ENCODE peak calls at places on chromosomes 13 and 19, in eight cellular contexts. One of them, this sample, is unnamed.

GRCh38 chr19:29532097-29532496 is 6.3 kb downstream of the VSTM2B start:
- DNase-seq in uterus: no peak
- DNase-seq in heart left ventricle: no peak
- DNase-seq in pancreas: no peak
- DNase-seq in BE2C: no peak
- DNase-seq in fibroblast of mammary gland: no peak
- DNase-seq in AG09309: no peak
- DNase-seq in thoracic aorta: no peak
- DNase-seq in this sample: no peak

GRCh38 chr13:45482571-45483173 is 17.9 kb downstream of the COG3 start:
- DNase-seq in uterus: no peak
- DNase-seq in fibroblast of mammary gland: peak
- DNase-seq in AG09309: no peak
- DNase-seq in thoracic aorta: no peak
- DNase-seq in BE2C: no peak
- DNase-seq in heart left ventricle: no peak
- DNase-seq in pancreas: no peak
- DNase-seq in this sample: no peak

GRCh38 chr13:39612023-39612637 is 9.1 kb upstream of the LHFPL6 start:
- DNase-seq in AG09309: peak
- DNase-seq in thoracic aorta: peak
- DNase-seq in fibroblast of mammary gland: peak
- DNase-seq in uterus: peak
- DNase-seq in heart left ventricle: peak
- DNase-seq in pancreas: peak
- DNase-seq in BE2C: peak
- DNase-seq in this sample: peak

GRCh38 chr19:54422136-54422535 is 6.9 kb downstream of the TTYH1 start:
- DNase-seq in pancreas: no peak
- DNase-seq in heart left ventricle: no peak
- DNase-seq in thoracic aorta: no peak
- DNase-seq in AG09309: no peak
- DNase-seq in uterus: no peak
- DNase-seq in fibroblast of mammary gland: no peak
- DNase-seq in BE2C: no peak
- DNase-seq in this sample: no peak

GRCh38 chr13:96218475-96218874 is 128.6 kb downstream of the HS6ST3 start:
- DNase-seq in uterus: no peak
- DNase-seq in heart left ventricle: no peak
- DNase-seq in pancreas: no peak
- DNase-seq in AG09309: no peak
- DNase-seq in BE2C: peak
- DNase-seq in thoracic aorta: no peak
- DNase-seq in fibroblast of mammary gland: no peak
- DNase-seq in this sample: no peak

GRCh38 chr19:13978721-13979191 is 26.4 kb downstream of the DCAF15 start:
- DNase-seq in thoracic aorta: no peak
- DNase-seq in fibroblast of mammary gland: no peak
- DNase-seq in uterus: no peak
- DNase-seq in pancreas: no peak
- DNase-seq in heart left ventricle: no peak
- DNase-seq in BE2C: peak
- DNase-seq in AG09309: no peak
- DNase-seq in this sample: no peak

GRCh38 chr19:29480507-29480906 is 45.3 kb upstream of the VSTM2B start:
- DNase-seq in fibroblast of mammary gland: no peak
- DNase-seq in BE2C: no peak
- DNase-seq in pancreas: no peak
- DNase-seq in thoracic aorta: no peak
- DNase-seq in AG09309: no peak
- DNase-seq in uterus: no peak
- DNase-seq in heart left ventricle: no peak
- DNase-seq in this sample: no peak

GRCh38 chr19:52557231-52557995 is 12.7 kb upstream of the ZNF701 start:
- DNase-seq in fibroblast of mammary gland: no peak
- DNase-seq in pancreas: no peak
- DNase-seq in heart left ventricle: no peak
- DNase-seq in BE2C: no peak
- DNase-seq in thoracic aorta: no peak
- DNase-seq in AG09309: no peak
- DNase-seq in uterus: no peak
- DNase-seq in this sample: no peak

GRCh38 chr13:50187352-50188029 is 172.2 kb downstream of the KCNRG start:
- DNase-seq in fibroblast of mammary gland: no peak
- DNase-seq in thoracic aorta: no peak
- DNase-seq in BE2C: no peak
- DNase-seq in pancreas: no peak
- DNase-seq in heart left ventricle: no peak
- DNase-seq in uterus: no peak
- DNase-seq in AG09309: no peak
- DNase-seq in this sample: no peak

GRCh38 chr13:51837016-51837415 is 8.0 kb downstream of the TMEM272 start:
- DNase-seq in pancreas: no peak
- DNase-seq in uterus: no peak
- DNase-seq in fibroblast of mammary gland: no peak
- DNase-seq in heart left ventricle: no peak
- DNase-seq in AG09309: no peak
- DNase-seq in BE2C: no peak
- DNase-seq in thoracic aorta: no peak
- DNase-seq in this sample: no peak

GRCh38 chr19:28700176-28700575 is 512.8 kb downstream of the UQCRFS1 start:
- DNase-seq in pancreas: no peak
- DNase-seq in fibroblast of mammary gland: no peak
- DNase-seq in AG09309: peak
- DNase-seq in uterus: no peak
- DNase-seq in BE2C: no peak
- DNase-seq in heart left ventricle: no peak
- DNase-seq in thoracic aorta: no peak
- DNase-seq in this sample: no peak

GRCh38 chr13:41159174-41159573 is 26.6 kb upstream of the KBTBD6 start:
- DNase-seq in BE2C: no peak
- DNase-seq in pancreas: no peak
- DNase-seq in fibroblast of mammary gland: no peak
- DNase-seq in heart left ventricle: no peak
- DNase-seq in uterus: no peak
- DNase-seq in thoracic aorta: no peak
- DNase-seq in AG09309: no peak
- DNase-seq in this sample: no peak

GRCh38 chr19:10644351-10645007 is 9.7 kb upstream of the ILF3 start:
- DNase-seq in thoracic aorta: peak
- DNase-seq in heart left ventricle: peak
- DNase-seq in pancreas: peak
- DNase-seq in uterus: peak
- DNase-seq in BE2C: peak
- DNase-seq in AG09309: peak
- DNase-seq in fibroblast of mammary gland: peak
- DNase-seq in this sample: no peak

GRCh38 chr13:51331354-51331861 is 8.1 kb upstream of the SERPINE3 start:
- DNase-seq in fibroblast of mammary gland: no peak
- DNase-seq in thoracic aorta: no peak
- DNase-seq in AG09309: no peak
- DNase-seq in pancreas: no peak
- DNase-seq in heart left ventricle: no peak
- DNase-seq in uterus: no peak
- DNase-seq in BE2C: no peak
- DNase-seq in this sample: no peak

GRCh38 chr13:20193142-20193923 is 595 bp upstream of the GJB2 start:
- DNase-seq in fibroblast of mammary gland: no peak
- DNase-seq in thoracic aorta: no peak
- DNase-seq in AG09309: no peak
- DNase-seq in pancreas: no peak
- DNase-seq in uterus: no peak
- DNase-seq in BE2C: no peak
- DNase-seq in heart left ventricle: no peak
- DNase-seq in this sample: no peak

GRCh38 chr13:48741377-48741776 is 87.6 kb downstream of the CYSLTR2 start:
- DNase-seq in uterus: no peak
- DNase-seq in heart left ventricle: no peak
- DNase-seq in thoracic aorta: no peak
- DNase-seq in BE2C: no peak
- DNase-seq in pancreas: peak
- DNase-seq in fibroblast of mammary gland: peak
- DNase-seq in AG09309: no peak
- DNase-seq in this sample: peak

DNA sequence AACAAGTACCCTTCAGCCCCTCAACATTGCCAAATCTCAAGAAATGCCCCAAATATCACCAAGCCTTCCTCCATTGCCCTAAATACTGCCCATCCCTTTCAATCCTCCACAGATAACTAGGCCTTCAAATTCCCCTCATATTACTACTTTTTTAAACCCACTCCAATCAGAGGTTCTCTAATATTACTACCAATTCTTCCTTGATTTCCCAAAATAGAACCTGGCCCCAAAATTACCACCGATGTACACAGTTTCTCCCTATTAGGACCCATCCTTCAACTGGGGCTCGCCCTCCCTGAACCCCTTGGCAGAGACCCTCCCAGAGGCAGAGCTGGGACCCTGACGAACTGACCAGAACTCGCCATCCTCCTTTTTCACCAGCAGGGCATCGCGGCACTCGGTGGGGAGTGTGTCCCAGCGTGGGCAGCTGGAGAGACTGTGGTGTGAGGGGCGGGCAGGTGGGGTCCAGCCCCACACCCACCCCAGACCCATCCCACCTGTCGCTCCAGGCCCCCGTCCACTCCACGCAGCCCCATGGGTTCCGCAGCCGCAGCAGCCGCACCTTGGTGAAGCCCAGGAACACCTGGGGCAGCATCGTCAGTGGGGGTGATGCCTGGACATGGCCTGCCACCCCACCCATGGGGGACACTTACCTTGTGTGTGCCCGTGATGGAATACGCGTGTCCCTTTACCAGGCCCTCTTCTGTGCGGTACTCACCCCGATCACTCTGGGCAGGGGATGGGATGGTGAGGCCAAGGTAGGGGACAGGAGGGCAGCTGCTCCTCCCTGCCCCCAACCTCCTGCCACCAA is 6.1 kb downstream of the CAPN12 start:
- DNase-seq in heart left ventricle: no peak
- DNase-seq in AG09309: no peak
- DNase-seq in uterus: no peak
- DNase-seq in fibroblast of mammary gland: no peak
- DNase-seq in thoracic aorta: no peak
- DNase-seq in BE2C: no peak
- DNase-seq in pancreas: no peak
- DNase-seq in this sample: no peak
- TF ChIP-seq CTCF in heart left ventricle: no peak
- TF ChIP-seq CTCF in AG09309: no peak
- TF ChIP-seq CTCF in uterus: no peak
- TF ChIP-seq CTCF in fibroblast of mammary gland: no peak
- TF ChIP-seq CTCF in thoracic aorta: no peak
- TF ChIP-seq CTCF in BE2C: no peak
- TF ChIP-seq CTCF in pancreas: no peak
- TF ChIP-seq CTCF in this sample: no peak

GRCh38 chr19:44748426-44749254 is at the start of gene BCL3:
- DNase-seq in uterus: peak
- DNase-seq in BE2C: peak
- DNase-seq in fibroblast of mammary gland: peak
- DNase-seq in AG09309: no peak
- DNase-seq in pancreas: peak
- DNase-seq in heart left ventricle: peak
- DNase-seq in thoracic aorta: no peak
- DNase-seq in this sample: no peak

GRCh38 chr19:44749318-44749717 is 810 bp downstream of the BCL3 start:
- DNase-seq in fibroblast of mammary gland: no peak
- DNase-seq in uterus: no peak
- DNase-seq in heart left ventricle: no peak
- DNase-seq in BE2C: no peak
- DNase-seq in thoracic aorta: no peak
- DNase-seq in AG09309: no peak
- DNase-seq in pancreas: no peak
- DNase-seq in this sample: no peak

GRCh38 chr19:44749994-44750393 is 1.5 kb downstream of the BCL3 start:
- DNase-seq in BE2C: no peak
- DNase-seq in uterus: no peak
- DNase-seq in pancreas: no peak
- DNase-seq in heart left ventricle: no peak
- DNase-seq in AG09309: no peak
- DNase-seq in thoracic aorta: no peak
- DNase-seq in fibroblast of mammary gland: no peak
- DNase-seq in this sample: no peak

GRCh38 chr19:44752123-44752815 is 3.8 kb downstream of the BCL3 start:
- DNase-seq in heart left ventricle: no peak
- DNase-seq in fibroblast of mammary gland: no peak
- DNase-seq in AG09309: no peak
- DNase-seq in BE2C: no peak
- DNase-seq in pancreas: no peak
- DNase-seq in uterus: no peak
- DNase-seq in thoracic aorta: no peak
- DNase-seq in this sample: no peak

DNA sequence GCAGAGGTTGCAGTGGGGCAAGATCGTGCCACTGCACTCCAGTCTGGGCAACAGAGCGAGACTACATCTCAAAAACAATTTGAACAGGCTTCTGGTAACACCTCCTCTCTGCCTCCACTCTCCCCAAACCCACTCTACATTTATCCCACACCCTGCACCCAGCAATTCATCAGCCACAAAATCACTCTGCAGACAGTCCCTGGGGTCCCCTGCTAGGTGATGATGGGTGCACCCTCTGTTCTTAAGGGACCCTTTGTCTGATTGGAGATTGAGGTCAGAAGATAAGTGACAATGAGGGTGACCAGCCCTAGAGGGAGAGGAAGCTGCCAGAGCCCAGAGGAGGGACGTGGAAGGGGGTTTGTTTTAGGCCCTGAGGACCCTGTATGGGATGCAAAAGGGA is 2.2 kb downstream of the BCL3 start:
- DNase-seq in fibroblast of mammary gland: no peak
- DNase-seq in pancreas: no peak
- DNase-seq in uterus: no peak
- DNase-seq in thoracic aorta: no peak
- DNase-seq in BE2C: no peak
- DNase-seq in heart left ventricle: no peak
- DNase-seq in AG09309: no peak
- DNase-seq in this sample: no peak
- H3K4me3 ChIP-seq in fibroblast of mammary gland: peak
- H3K4me3 ChIP-seq in pancreas: peak
- H3K4me3 ChIP-seq in uterus: no peak
- H3K4me3 ChIP-seq in thoracic aorta: peak
- H3K4me3 ChIP-seq in BE2C: no peak
- H3K4me3 ChIP-seq in heart left ventricle: peak
- H3K4me3 ChIP-seq in AG09309: peak
- H3K4me3 ChIP-seq in this sample: no peak

GRCh38 chr13:28637714-28638355 is 21.1 kb upstream of the POMP start:
- DNase-seq in pancreas: no peak
- DNase-seq in uterus: no peak
- DNase-seq in BE2C: no peak
- DNase-seq in AG09309: no peak
- DNase-seq in heart left ventricle: no peak
- DNase-seq in thoracic aorta: no peak
- DNase-seq in fibroblast of mammary gland: no peak
- DNase-seq in this sample: no peak
- TF ChIP-seq CTCF in pancreas: no peak
- TF ChIP-seq CTCF in uterus: no peak
- TF ChIP-seq CTCF in BE2C: no peak
- TF ChIP-seq CTCF in AG09309: no peak
- TF ChIP-seq CTCF in heart left ventricle: no peak
- TF ChIP-seq CTCF in thoracic aorta: no peak
- TF ChIP-seq CTCF in fibroblast of mammary gland: no peak
- TF ChIP-seq CTCF in this sample: no peak

DNA sequence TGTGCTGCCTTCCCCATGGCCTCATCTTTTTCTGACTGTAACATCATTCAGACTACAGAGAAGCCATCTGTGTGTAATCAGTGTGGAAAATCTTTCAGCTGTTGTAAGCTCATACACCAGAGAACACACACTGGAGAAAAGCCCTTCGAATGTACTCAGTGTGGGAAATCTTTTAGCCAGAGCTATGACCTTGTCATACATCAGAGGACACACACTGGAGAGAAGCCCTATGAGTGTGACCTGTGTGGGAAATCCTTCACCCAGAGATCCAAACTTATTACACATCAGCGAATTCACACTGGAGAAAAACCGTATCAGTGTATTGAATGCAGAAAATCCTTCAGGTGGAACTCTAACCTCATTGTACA is 17.2 kb upstream of the ZNF8 start:
- DNase-seq in thoracic aorta: no peak
- DNase-seq in fibroblast of mammary gland: no peak
- DNase-seq in uterus: no peak
- DNase-seq in heart left ventricle: no peak
- DNase-seq in pancreas: no peak
- DNase-seq in BE2C: no peak
- DNase-seq in AG09309: no peak
- DNase-seq in this sample: no peak
- H3K4me3 ChIP-seq in thoracic aorta: no peak
- H3K4me3 ChIP-seq in fibroblast of mammary gland: no peak
- H3K4me3 ChIP-seq in uterus: no peak
- H3K4me3 ChIP-seq in heart left ventricle: no peak
- H3K4me3 ChIP-seq in pancreas: no peak
- H3K4me3 ChIP-seq in BE2C: no peak
- H3K4me3 ChIP-seq in AG09309: no peak
- H3K4me3 ChIP-seq in this sample: no peak